ENCODE peak calls at places on chromosomes 7 and 10, in seven cellular contexts. E is lower lobe of right lung; A is H9; N is GM18507; K is stomach; D is activated T-cell treated with anti-CD3 and anti-CD28 coated beads, Interleukin-2, amount 50 U/mL, for 24 hours; C is NCI-H1417. S is an unnamed sample.

GRCh38 chr10:97291357-97292096 is 910 bp downstream of the ARHGAP19 start:
- DNase-seq in A (no peak), K (no peak), E (no peak), C (no peak), N (no peak), D (no peak), S (no peak)

GRCh38 chr7:32074787-32075570 is 4.8 kb upstream of the PDE1C start:
- DNase-seq in N (no peak), E (no peak), K (no peak), C (no peak), A (no peak), D (no peak), S (no peak)

GRCh38 chr10:44742169-44742732 is 168.9 kb upstream of the TMEM72 start:
- DNase-seq in C (no peak), A (no peak), K (no peak), N (no peak), D (no peak), E (no peak), S (no peak)

GRCh38 chr7:129188892-129189660 is 643 bp downstream of the SMO start:
- DNase-seq in K (no peak), N (no peak), A (peak; percentile 44), D (peak; percentile 37), C (no peak), E (no peak), S (no peak)

GRCh38 chr7:102916881-102917280 is 4.1 kb downstream of the LRRC17 start:
- DNase-seq in A (no peak), N (no peak), C (no peak), D (no peak), K (no peak), E (no peak), S (no peak)

GRCh38 chr7:121440857-121441503 is 44.9 kb upstream of the FAM3C start:
- DNase-seq in C (no peak), D (no peak), E (no peak), K (no peak), N (no peak), A (no peak), S (no peak)

GRCh38 chr10:71921319-71922027 is 42.7 kb upstream of the CHST3 start:
- DNase-seq in D (no peak), N (no peak), A (no peak), E (no peak), K (no peak), C (no peak), S (peak; percentile 0)

GRCh38 chr7:13055732-13056369 is 368.4 kb downstream of the ARL4A start:
- DNase-seq in A (no peak), N (no peak), C (no peak), E (no peak), D (no peak), K (no peak), S (no peak)

GRCh38 chr7:108196004-108196403 is 65.8 kb upstream of the LAMB4 start:
- DNase-seq in N (no peak), K (no peak), E (no peak), D (no peak), C (no peak), A (no peak), S (no peak)

GRCh38 chr7:69367785-69368184 is 230.5 kb upstream of the AUTS2 start:
- DNase-seq in N (no peak), E (no peak), A (no peak), D (no peak), K (no peak), C (no peak), S (no peak)

GRCh38 chr10:2214035-2214434 is 476.7 kb upstream of the ADARB2 start:
- DNase-seq in N (no peak), A (no peak), D (no peak), C (no peak), E (no peak), K (no peak), S (no peak)

GRCh38 chr10:5470062-5470751 is 29.2 kb downstream of the CALML5 start:
- DNase-seq in N (no peak), C (no peak), A (no peak), D (no peak), K (no peak), E (no peak), S (no peak)

GRCh38 chr10:70051878-70052277 is 768 bp upstream of the MACROH2A2 start:
- DNase-seq in N (no peak), E (no peak), C (no peak), K (no peak), D (no peak), A (no peak), S (no peak)

S was measured in NCI-H345.